ENCODE peak calls at places on chromosomes 16 and 17, in ten cellular contexts. I, Z, P, Y, K, U, O, E, B and M are unnamed samples.
A peak's percentile ranks its signal among the peaks of the same experiment; 100 is the strongest.

GRCh38 chr17:76872221-76872873 is 4.1 kb downstream of the MGAT5B start:
- DNase-seq in O (peak; percentile 95), E (peak; percentile 21), I (no peak), P (no peak), K (peak; percentile 79), Y (peak; percentile 36), B (no peak), Z (peak; percentile 96), U (peak; percentile 84), M (peak; percentile 90)

GRCh38 chr17:8839410-8839935 is 28.0 kb downstream of the PIK3R6 start:
- DNase-seq in B (no peak), I (no peak), U (no peak), O (no peak), K (no peak), E (no peak), P (no peak), Z (no peak), Y (no peak), M (no peak)

GRCh38 chr16:55452996-55453395 is 26.0 kb upstream of the MMP2 start:
- DNase-seq in I (no peak), O (no peak), B (no peak), P (no peak), U (no peak), K (no peak), E (no peak), Y (no peak), Z (no peak), M (no peak)

GRCh38 chr16:54374136-54374535 is 87.5 kb upstream of the IRX3 start:
- DNase-seq in Y (no peak), B (no peak), U (peak; percentile 30), P (no peak), I (no peak), Z (no peak), K (no peak), E (no peak), O (no peak), M (no peak)

GRCh38 chr17:50689956-50690886 is 17.5 kb downstream of the ANKRD40 start:
- DNase-seq in U (no peak), B (peak; percentile 49), O (peak; percentile 66), Y (no peak), P (peak; percentile 54), I (no peak), E (no peak), K (no peak), Z (peak; percentile 20), M (no peak)

GRCh38 chr16:81445143-81445922 is 725 bp downstream of the CMIP start:
- DNase-seq in I (peak; percentile 67), E (peak; percentile 51), B (peak; percentile 73), Y (peak; percentile 22), O (peak; percentile 32), P (peak; percentile 54), K (no peak), U (no peak), Z (peak; percentile 35), M (peak; percentile 21)

GRCh38 chr17:79927136-79927661 is 88.0 kb upstream of the CBX4 start:
- DNase-seq in P (no peak), U (no peak), O (no peak), Z (no peak), E (no peak), Y (no peak), I (no peak), K (no peak), B (no peak), M (no peak)

GRCh38 chr16:86632206-86632605 is 53.9 kb downstream of the FOXL1 start:
- DNase-seq in U (no peak), O (no peak), K (no peak), Y (no peak), B (no peak), Z (no peak), I (no peak), E (no peak), P (no peak), M (no peak)

GRCh38 chr16:4114257-4115208 is 1.7 kb downstream of the ADCY9 start:
- DNase-seq in O (no peak), E (no peak), U (no peak), K (peak; percentile 21), P (no peak), Z (no peak), B (no peak), I (no peak), Y (no peak), M (peak; percentile 15)

DNA sequence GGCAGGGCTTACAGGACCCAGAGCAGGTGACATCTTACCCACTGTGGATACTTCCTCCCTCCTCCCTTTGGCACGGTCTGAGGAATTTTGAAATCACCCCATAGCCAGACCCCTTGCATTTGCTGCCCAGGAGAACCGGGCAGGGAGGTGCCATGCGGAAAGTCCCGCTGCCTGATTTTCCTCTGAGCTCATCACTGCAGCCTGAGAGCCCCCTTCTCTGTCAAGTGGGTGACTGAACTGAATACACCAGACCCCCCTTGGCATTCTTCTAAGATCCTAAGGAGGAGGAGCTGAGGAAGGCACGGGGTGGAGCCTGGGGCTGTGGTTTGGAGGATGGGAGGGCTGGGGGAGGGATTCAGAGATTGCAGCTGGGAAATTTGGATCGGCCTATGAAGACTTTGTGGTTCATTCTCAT is 173.4 kb downstream of the RAB11FIP4 start:
- DNase-seq in Y (no peak), B (peak; percentile 70), K (peak; percentile 58), E (no peak), U (no peak), O (peak; percentile 26), I (no peak), P (no peak), Z (peak; percentile 72), M (peak; percentile 69)
- H3K4me3 ChIP-seq in Y (no peak overlapping the region), B (no peak overlapping the region), K (no peak overlapping the region), E (no peak overlapping the region), U (no peak overlapping the region), O (no peak overlapping the region), I (no peak overlapping the region), P (no peak overlapping the region), Z (no peak overlapping the region), M (peak overlapping the region; percentile 26)

DNA sequence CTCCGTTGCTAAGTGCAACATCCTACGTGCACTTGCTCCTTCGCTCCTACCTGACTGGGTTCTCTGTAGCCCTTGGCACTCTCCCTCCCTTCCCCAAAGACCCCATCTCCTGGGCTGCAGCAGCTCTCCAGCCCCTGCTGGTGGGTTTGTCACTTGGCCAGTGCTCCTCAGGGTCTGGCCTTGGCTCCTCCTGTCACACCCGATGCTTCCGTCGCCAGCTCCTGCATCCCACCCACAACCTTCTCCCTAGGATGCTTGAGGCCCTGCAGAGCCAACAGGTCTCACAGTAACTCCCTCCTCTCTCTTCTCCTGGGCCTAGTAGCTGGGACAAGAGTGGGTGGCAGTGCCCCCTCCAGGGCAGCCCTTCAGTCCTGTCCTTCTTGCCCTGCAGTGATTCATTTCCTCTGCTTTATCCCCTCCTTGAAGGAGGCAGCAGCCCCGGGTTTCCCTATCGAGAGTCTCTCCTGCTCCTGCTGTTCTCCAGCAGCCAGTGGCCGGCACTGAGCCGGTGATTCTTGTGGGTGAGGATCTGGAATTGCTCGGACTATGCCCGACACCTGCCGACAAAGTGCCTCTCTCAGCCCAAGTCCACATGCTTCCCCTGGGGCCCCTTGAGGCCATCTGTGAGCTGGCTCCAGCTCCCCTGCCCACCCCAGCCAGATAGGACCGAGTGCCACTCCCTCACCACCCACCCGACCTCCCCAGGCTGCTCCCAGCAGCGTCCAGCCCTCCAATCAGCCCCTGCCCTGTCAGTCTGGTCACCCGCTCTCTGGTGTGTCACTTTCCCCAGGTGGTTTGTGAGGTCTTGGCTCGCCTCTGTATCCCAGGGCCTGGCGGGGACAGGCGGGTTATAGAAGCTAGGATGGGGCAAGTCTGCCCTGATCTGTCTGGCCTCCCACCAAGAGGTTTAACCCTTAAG is 3.8 kb downstream of the LITAFD start:
- DNase-seq in U (peak; percentile 24), P (peak; percentile 51), K (peak; percentile 52), Z (peak; percentile 40), I (no peak), O (peak; percentile 51), B (peak; percentile 60), E (no peak), Y (no peak), M (no peak)
- TF ChIP-seq CTCF in U (no peak), P (no peak), K (peak; percentile 12), Z (peak; percentile 19), I (no peak), O (no peak), B (peak; percentile 17), E (no peak), Y (no peak), M (no peak)

DNA sequence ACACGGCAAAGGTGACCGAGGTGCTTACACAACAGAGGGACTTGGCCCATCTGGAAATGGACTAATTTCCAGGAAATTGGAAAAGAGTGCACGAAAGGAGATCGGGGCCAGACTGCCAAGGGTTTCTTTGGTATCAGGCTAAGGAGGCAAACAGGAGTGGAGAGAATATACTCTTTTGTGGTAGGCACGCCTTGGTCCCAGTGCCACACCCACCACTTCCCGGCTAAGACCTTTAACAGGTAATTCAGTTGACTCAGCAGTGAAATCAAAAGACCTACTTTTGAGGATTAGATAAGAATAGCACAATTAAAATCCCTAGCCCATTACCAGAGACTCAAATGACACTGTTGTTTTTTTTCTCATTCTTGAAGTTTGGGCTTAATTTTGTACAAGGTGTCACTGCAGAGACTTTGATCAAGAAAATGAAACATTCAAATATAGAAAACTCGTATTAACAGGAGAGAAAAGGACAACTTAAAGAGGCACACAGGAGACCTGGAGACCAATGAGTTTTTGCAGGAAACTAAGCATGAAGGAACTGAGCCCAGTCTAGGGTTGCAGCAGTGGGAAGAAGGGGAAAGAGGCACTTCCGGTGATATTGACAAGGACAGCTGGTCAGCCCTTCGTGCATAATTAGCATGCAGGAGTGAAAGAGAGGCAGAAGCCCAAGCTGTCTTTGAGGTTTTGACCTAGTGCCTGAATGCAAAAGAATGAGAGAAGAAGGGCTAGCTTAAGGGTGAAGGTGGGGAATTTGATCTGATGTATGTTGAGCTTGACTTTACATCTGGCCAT is 265.5 kb upstream of the CCL2 start:
- DNase-seq in P (no peak), K (no peak), O (no peak), I (no peak), U (no peak), Z (no peak), E (peak; percentile 81), B (no peak), Y (no peak), M (no peak)
- H3K4me3 ChIP-seq in P (no peak overlapping the region), K (no peak overlapping the region), O (no peak overlapping the region), I (no peak overlapping the region), U (no peak overlapping the region), Z (no peak overlapping the region), E (no peak overlapping the region), B (no peak overlapping the region), Y (no peak overlapping the region), M (no peak overlapping the region)

GRCh38 chr17:29918922-29919856 is 10.8 kb downstream of the SSH2 start:
- DNase-seq in O (peak; percentile 54), K (no peak), E (no peak), U (peak; percentile 51), Y (no peak), P (no peak), I (no peak), Z (peak; percentile 59), B (no peak), M (peak; percentile 56)

GRCh38 chr17:29914819-29915537 is 15.1 kb downstream of the SSH2 start:
- DNase-seq in E (no peak), P (no peak), O (no peak), U (no peak), Y (no peak), I (no peak), Z (no peak), B (no peak), K (no peak), M (no peak)

DNA sequence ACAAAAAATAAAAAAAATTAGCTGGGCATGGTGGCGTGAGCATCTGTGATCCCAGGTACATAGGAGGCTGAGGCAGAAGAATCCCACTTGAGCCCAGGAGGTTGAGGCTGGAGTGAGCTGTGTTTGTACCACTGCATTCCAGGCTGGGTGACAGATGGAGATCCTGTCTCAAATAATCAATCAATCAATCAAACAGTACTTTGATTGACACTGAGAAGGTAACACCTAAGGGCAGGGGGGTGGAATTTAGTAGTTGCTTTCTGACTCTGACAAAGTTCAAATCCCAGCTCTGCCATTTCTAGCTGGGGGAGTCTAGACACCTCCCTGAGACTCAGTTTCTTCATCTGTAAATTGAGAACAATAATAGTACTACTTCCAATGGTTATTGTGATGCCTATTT is 12.0 kb downstream of the SSH2 start:
- DNase-seq in U (no peak), B (no peak), Y (no peak), E (no peak), O (no peak), I (no peak), P (no peak), K (no peak), Z (no peak), M (no peak)
- TF ChIP-seq CTCF in U (no peak), B (no peak), Y (no peak), E (no peak), O (no peak), I (no peak), P (no peak), K (no peak), Z (no peak), M (no peak)